ENCODE peak calls at places on chromosomes 6 and 20, in six cellular contexts. One of them, this sample, is unnamed.

GRCh38 chr6:118252474-118252873 is 295.6 kb upstream of the PLN start:
- DNase-seq in Kasumi-1: peak; percentile 53
- DNase-seq in AG08396: no peak
- DNase-seq in activated naive CD4-positive, alpha-beta T cell: no peak
- DNase-seq in progenitor cell of endocrine pancreas: no peak
- DNase-seq in activated T-cell treated with anti-CD3 and anti-CD28 coated beads for 1 hour: no peak
- DNase-seq in this sample: no peak

GRCh38 chr20:62700261-62700925 is 8.2 kb upstream of the NTSR1 start:
- DNase-seq in activated naive CD4-positive, alpha-beta T cell: no peak
- DNase-seq in AG08396: no peak
- DNase-seq in activated T-cell treated with anti-CD3 and anti-CD28 coated beads for 1 hour: no peak
- DNase-seq in progenitor cell of endocrine pancreas: no peak
- DNase-seq in Kasumi-1: no peak
- DNase-seq in this sample: no peak

GRCh38 chr6:166221040-166221439 is 53.4 kb upstream of the TBXT start:
- DNase-seq in progenitor cell of endocrine pancreas: no peak
- DNase-seq in activated T-cell treated with anti-CD3 and anti-CD28 coated beads for 1 hour: no peak
- DNase-seq in Kasumi-1: no peak
- DNase-seq in AG08396: no peak
- DNase-seq in activated naive CD4-positive, alpha-beta T cell: no peak
- DNase-seq in this sample: no peak

GRCh38 chr6:8075185-8075584 is 11.0 kb upstream of the BLOC1S5 start:
- DNase-seq in activated T-cell treated with anti-CD3 and anti-CD28 coated beads for 1 hour: no peak
- DNase-seq in AG08396: no peak
- DNase-seq in Kasumi-1: peak; percentile 14
- DNase-seq in activated naive CD4-positive, alpha-beta T cell: no peak
- DNase-seq in progenitor cell of endocrine pancreas: no peak
- DNase-seq in this sample: no peak

GRCh38 chr6:136568129-136568528 is 17.9 kb upstream of the MAP7 start:
- DNase-seq in activated naive CD4-positive, alpha-beta T cell: no peak
- DNase-seq in AG08396: no peak
- DNase-seq in Kasumi-1: no peak
- DNase-seq in progenitor cell of endocrine pancreas: no peak
- DNase-seq in activated T-cell treated with anti-CD3 and anti-CD28 coated beads for 1 hour: no peak
- DNase-seq in this sample: no peak

GRCh38 chr20:62647521-62648317 is 5.4 kb downstream of the SLCO4A1 start:
- DNase-seq in Kasumi-1: no peak
- DNase-seq in activated naive CD4-positive, alpha-beta T cell: no peak
- DNase-seq in activated T-cell treated with anti-CD3 and anti-CD28 coated beads for 1 hour: no peak
- DNase-seq in AG08396: no peak
- DNase-seq in progenitor cell of endocrine pancreas: no peak
- DNase-seq in this sample: no peak

GRCh38 chr6:7175463-7175862 is 67.7 kb downstream of the RREB1 start:
- DNase-seq in AG08396: no peak
- DNase-seq in progenitor cell of endocrine pancreas: no peak
- DNase-seq in Kasumi-1: no peak
- DNase-seq in activated T-cell treated with anti-CD3 and anti-CD28 coated beads for 1 hour: no peak
- DNase-seq in activated naive CD4-positive, alpha-beta T cell: no peak
- DNase-seq in this sample: no peak

GRCh38 chr6:150409576-150410066 is 40.8 kb downstream of the IYD start:
- DNase-seq in AG08396: no peak
- DNase-seq in Kasumi-1: peak; percentile 29
- DNase-seq in activated naive CD4-positive, alpha-beta T cell: no peak
- DNase-seq in activated T-cell treated with anti-CD3 and anti-CD28 coated beads for 1 hour: no peak
- DNase-seq in progenitor cell of endocrine pancreas: no peak
- DNase-seq in this sample: peak; percentile 29

GRCh38 chr6:73309534-73309783 is 44.6 kb downstream of the DPPA5 start:
- DNase-seq in progenitor cell of endocrine pancreas: no peak
- DNase-seq in Kasumi-1: no peak
- DNase-seq in activated naive CD4-positive, alpha-beta T cell: no peak
- DNase-seq in AG08396: no peak
- DNase-seq in activated T-cell treated with anti-CD3 and anti-CD28 coated beads for 1 hour: no peak
- DNase-seq in this sample: no peak

GRCh38 chr20:50281831-50282591 is 91.4 kb downstream of the CEBPB start:
- DNase-seq in activated naive CD4-positive, alpha-beta T cell: no peak
- DNase-seq in progenitor cell of endocrine pancreas: no peak
- DNase-seq in activated T-cell treated with anti-CD3 and anti-CD28 coated beads for 1 hour: no peak
- DNase-seq in Kasumi-1: no peak
- DNase-seq in AG08396: no peak
- DNase-seq in this sample: no peak

GRCh38 chr6:43666181-43666920 is 21.2 kb downstream of the MRPS18A start:
- DNase-seq in activated naive CD4-positive, alpha-beta T cell: no peak
- DNase-seq in AG08396: no peak
- DNase-seq in activated T-cell treated with anti-CD3 and anti-CD28 coated beads for 1 hour: no peak
- DNase-seq in Kasumi-1: no peak
- DNase-seq in progenitor cell of endocrine pancreas: no peak
- DNase-seq in this sample: no peak

GRCh38 chr6:169287675-169288074 is 34.0 kb upstream of the THBS2 start:
- DNase-seq in AG08396: no peak
- DNase-seq in activated naive CD4-positive, alpha-beta T cell: no peak
- DNase-seq in progenitor cell of endocrine pancreas: no peak
- DNase-seq in activated T-cell treated with anti-CD3 and anti-CD28 coated beads for 1 hour: no peak
- DNase-seq in Kasumi-1: peak; percentile 34
- DNase-seq in this sample: no peak

GRCh38 chr6:17968081-17968518 is 19.3 kb downstream of the KIF13A start:
- DNase-seq in activated naive CD4-positive, alpha-beta T cell: no peak
- DNase-seq in progenitor cell of endocrine pancreas: no peak
- DNase-seq in activated T-cell treated with anti-CD3 and anti-CD28 coated beads for 1 hour: no peak
- DNase-seq in Kasumi-1: no peak
- DNase-seq in AG08396: no peak
- DNase-seq in this sample: no peak

GRCh38 chr6:36686668-36687513 is 8.4 kb downstream of the CDKN1A start:
- DNase-seq in activated T-cell treated with anti-CD3 and anti-CD28 coated beads for 1 hour: no peak
- DNase-seq in progenitor cell of endocrine pancreas: no peak
- DNase-seq in Kasumi-1: no peak
- DNase-seq in AG08396: no peak
- DNase-seq in activated naive CD4-positive, alpha-beta T cell: no peak
- DNase-seq in this sample: no peak

GRCh38 chr6:163323274-163323673 is 91.2 kb upstream of the QKI start:
- DNase-seq in activated naive CD4-positive, alpha-beta T cell: no peak
- DNase-seq in AG08396: no peak
- DNase-seq in Kasumi-1: no peak
- DNase-seq in activated T-cell treated with anti-CD3 and anti-CD28 coated beads for 1 hour: no peak
- DNase-seq in progenitor cell of endocrine pancreas: no peak
- DNase-seq in this sample: no peak

GRCh38 chr6:5361371-5361770 is 100.1 kb downstream of the FARS2 start:
- DNase-seq in Kasumi-1: no peak
- DNase-seq in progenitor cell of endocrine pancreas: no peak
- DNase-seq in activated naive CD4-positive, alpha-beta T cell: no peak
- DNase-seq in AG08396: no peak
- DNase-seq in activated T-cell treated with anti-CD3 and anti-CD28 coated beads for 1 hour: no peak
- DNase-seq in this sample: no peak

This sample was measured in activated B cell treated with CpG ODN at 0.5 μM for 24 hours.